ENCODE peak calls at places on chromosome 20, in seven cellular contexts. P, Y, J, K, A, E and O are unnamed samples.

GRCh38 chr20:62640870-62641748 is 1.2 kb upstream of the SLCO4A1 start:
- DNase-seq in K (no peak), E (no peak), Y (no peak), A (no peak), J (no peak), P (no peak), O (no peak)

GRCh38 chr20:1371830-1372539 is 20.9 kb downstream of the FKBP1A start:
- DNase-seq in K (no peak), P (no peak), J (no peak), A (no peak), E (peak; percentile 47), Y (no peak), O (no peak)

GRCh38 chr20:44033873-44034272 is 119.2 kb downstream of the TOX2 start:
- DNase-seq in A (no peak), Y (peak; percentile 1), E (no peak), K (no peak), P (no peak), J (no peak), O (no peak)

GRCh38 chr20:58839474-58839874 is 11.2 kb downstream of the GNAS-AS1 start:
- DNase-seq in K (no peak), P (no peak), J (no peak), A (peak; percentile 85), Y (no peak), E (no peak), O (peak; percentile 70)

GRCh38 chr20:44033344-44033743 is 118.7 kb downstream of the TOX2 start:
- DNase-seq in J (no peak), K (no peak), Y (no peak), P (no peak), A (peak; percentile 38), E (no peak), O (no peak)

GRCh38 chr20:19765266-19765665 is 7.2 kb downstream of the RIN2 start:
- DNase-seq in J (no peak), Y (no peak), A (no peak), P (no peak), E (no peak), K (no peak), O (no peak)

GRCh38 chr20:63968136-63968927 is 1.4 kb downstream of the ZNF512B start:
- DNase-seq in P (no peak), A (no peak), J (no peak), K (peak; percentile 47), Y (no peak), E (no peak), O (no peak)

GRCh38 chr20:1631309-1632227 is 11.8 kb upstream of the SIRPB1 start:
- DNase-seq in J (no peak), P (no peak), Y (no peak), A (no peak), K (no peak), E (peak; percentile 90), O (no peak)

GRCh38 chr20:4815618-4816017 is 93.9 kb downstream of the PRND start:
- DNase-seq in Y (no peak), E (no peak), A (no peak), P (no peak), J (no peak), K (no peak), O (no peak)

GRCh38 chr20:41242807-41243206 is 74.7 kb downstream of the ZHX3 start:
- DNase-seq in A (no peak), J (no peak), Y (no peak), K (no peak), P (no peak), E (no peak), O (no peak)

GRCh38 chr20:37524221-37524700 is 3.2 kb downstream of the NNAT start:
- DNase-seq in Y (peak; percentile 13), J (peak; percentile 19), A (no peak), K (no peak), P (no peak), E (no peak), O (no peak)

GRCh38 chr20:46308258-46309157 is at the start of gene CDH22:
- DNase-seq in K (peak; percentile 46), P (no peak), J (peak; percentile 25), Y (peak; percentile 45), E (no peak), A (peak; percentile 91), O (peak; percentile 49)

GRCh38 chr20:63858393-63859165 is 2.7 kb upstream of the ABHD16B start:
- DNase-seq in Y (no peak), E (no peak), P (no peak), A (peak; percentile 70), J (no peak), K (peak; percentile 70), O (no peak)

GRCh38 chr20:48523191-48523757 is 304.5 kb downstream of the PREX1 start:
- DNase-seq in E (no peak), P (peak; percentile 12), J (no peak), Y (no peak), K (no peak), A (peak; percentile 25), O (peak; percentile 52)

GRCh38 chr20:47360489-47361267 is 4.2 kb upstream of the ZMYND8 start:
- DNase-seq in P (peak; percentile 70), A (peak; percentile 75), K (peak; percentile 91), E (peak; percentile 96), Y (peak; percentile 86), J (peak; percentile 85), O (peak; percentile 51)

GRCh38 chr20:11267131-11267761 is 593.4 kb upstream of the JAG1 start:
- DNase-seq in E (no peak), K (peak; percentile 53), Y (no peak), A (peak; percentile 33), J (no peak), P (peak; percentile 12), O (peak; percentile 97)

GRCh38 chr20:54345301-54345724 is 130.1 kb upstream of the DOK5 start:
- DNase-seq in P (no peak), J (no peak), Y (no peak), A (no peak), K (no peak), E (no peak), O (peak; percentile 24)

GRCh38 chr20:1324598-1325172 is 4.3 kb downstream of the SDCBP2 start:
- DNase-seq in Y (no peak), A (no peak), K (no peak), P (no peak), J (peak; percentile 36), E (no peak), O (peak; percentile 64)

GRCh38 chr20:58584881-58585752 is 66.0 kb upstream of the STX16 start:
- DNase-seq in K (no peak), P (no peak), A (no peak), J (no peak), E (no peak), Y (no peak), O (no peak)

GRCh38 chr20:53068241-53068640 is 96.1 kb downstream of the TSHZ2 start:
- DNase-seq in K (no peak), A (no peak), P (no peak), J (no peak), Y (no peak), E (no peak), O (no peak)

GRCh38 chr20:62208061-62208804 is 11.8 kb downstream of the HRH3 start:
- DNase-seq in J (no peak), P (no peak), Y (no peak), K (no peak), A (no peak), E (no peak), O (no peak)

GRCh38 chr20:20740595-20740994 is 28.2 kb upstream of the RALGAPA2 start:
- DNase-seq in Y (no peak), P (no peak), E (no peak), K (no peak), J (no peak), A (no peak), O (no peak)

GRCh38 chr20:17345321-17345720 is 118.5 kb downstream of the PCSK2 start:
- DNase-seq in Y (no peak), E (no peak), P (no peak), K (no peak), J (no peak), A (no peak), O (no peak)
- TF ChIP-seq EP300 in Y (no peak), E (no peak), P (no peak), K (no peak), J (no peak), A (no peak), O (no peak)

DNA sequence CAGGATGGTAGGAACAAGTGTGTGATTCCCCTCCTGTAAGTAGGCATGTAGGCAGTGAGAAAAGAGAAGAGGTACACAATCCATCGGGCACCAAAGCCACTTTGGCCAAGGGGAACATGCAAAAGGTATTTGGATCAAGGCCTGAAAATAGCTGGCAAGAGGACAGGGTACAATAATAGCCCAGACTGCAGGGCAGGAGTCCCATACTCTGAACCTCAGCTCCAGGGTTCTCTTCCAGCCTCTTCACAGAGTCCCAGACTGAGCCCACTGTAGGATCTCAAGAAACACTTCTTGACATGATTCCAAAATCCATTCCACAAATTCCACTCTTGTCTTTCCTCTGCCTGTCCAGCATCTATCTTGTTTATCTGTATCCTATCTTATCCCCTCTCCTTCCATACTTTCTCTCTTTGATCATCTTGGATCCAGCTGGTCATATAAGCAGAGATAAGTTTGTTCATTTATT is 19.7 kb downstream of the ACSS2 start:
- DNase-seq in K (no peak), J (no peak), P (no peak), E (no peak), A (no peak), Y (no peak), O (no peak)
- TF ChIP-seq EP300 in K (no peak), J (no peak), P (no peak), E (no peak), A (no peak), Y (no peak), O (no peak)

DNA sequence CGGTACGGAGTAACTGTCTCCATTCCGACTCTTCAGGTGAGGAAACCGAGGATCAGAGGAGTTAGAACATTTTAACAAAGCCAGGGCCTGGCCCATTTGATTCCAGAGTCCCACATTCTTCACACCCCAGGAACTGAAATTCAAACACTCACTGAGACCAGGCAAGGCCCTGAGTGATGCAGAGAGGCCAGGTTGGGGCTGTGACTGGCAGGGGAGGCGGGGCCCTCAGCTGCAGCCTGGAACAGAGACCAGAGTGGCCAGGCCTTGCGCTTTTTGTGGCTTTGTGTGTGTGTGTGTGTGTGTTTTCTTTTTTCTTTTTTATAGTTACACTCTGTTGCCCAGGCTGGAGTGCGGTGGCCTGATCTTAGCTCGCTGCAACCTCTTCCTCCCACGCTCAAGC is 57.2 kb downstream of the BCAS4 start:
- DNase-seq in E (no peak), P (no peak), Y (no peak), A (no peak), K (no peak), J (no peak), O (no peak)
- TF ChIP-seq EP300 in E (no peak), P (no peak), Y (no peak), A (no peak), K (no peak), J (no peak), O (no peak)

GRCh38 chr20:33130553-33130952 is 37.4 kb upstream of the BPIFA2 start:
- DNase-seq in E (no peak), Y (peak; percentile 66), K (no peak), J (peak; percentile 83), P (no peak), A (no peak), O (no peak)

GRCh38 chr20:33127422-33128097 is 40.4 kb upstream of the BPIFA2 start:
- DNase-seq in P (no peak), Y (no peak), J (no peak), A (no peak), E (no peak), K (no peak), O (no peak)

GRCh38 chr20:33124994-33125393 is 43.0 kb upstream of the BPIFA2 start:
- DNase-seq in K (no peak), A (no peak), J (no peak), E (no peak), P (no peak), Y (peak; percentile 59), O (no peak)

GRCh38 chr20:33124261-33124660 is 43.7 kb upstream of the BPIFA2 start:
- DNase-seq in J (no peak), Y (peak; percentile 61), A (no peak), E (no peak), K (no peak), P (no peak), O (no peak)

GRCh38 chr20:33125983-33126382 is 42.0 kb upstream of the BPIFA2 start:
- DNase-seq in J (no peak), Y (peak; percentile 60), E (no peak), K (no peak), A (no peak), P (no peak), O (no peak)
- TF ChIP-seq EP300 in J (no peak), Y (no peak), E (no peak), K (no peak), A (no peak), P (no peak), O (no peak)